ENCODE peak calls at places on chromosomes 3 and 15, in five cellular contexts. X is stimulated activated naive CD8-positive, alpha-beta T cell treated with anti-CD3 and anti-CD28 coated beads, Interleukin-15, amount 100 ng/mL, for 72 hours; F is effector CD4-positive, alpha-beta T cell; E is cardiac fibroblast; L is NCI-H1417. D is an unnamed sample.
A peak's percentile ranks its signal among the peaks of the same experiment; 100 is the strongest.

GRCh38 chr3:187678869-187679268 is 8.7 kb upstream of the SST start:
- DNase-seq in X (peak; percentile 17), F (no peak), E (peak; percentile 71), L (peak; percentile 73), D (no peak)

GRCh38 chr15:64856429-64857145 is 14.9 kb downstream of the PLEKHO2 start:
- DNase-seq in X (no peak), F (no peak), E (peak; percentile 80), L (no peak), D (no peak)

GRCh38 chr15:101171954-101172353 is 79.9 kb downstream of the CHSY1 start:
- DNase-seq in X (no peak), F (no peak), E (no peak), L (no peak), D (no peak)

GRCh38 chr3:187112934-187113793 is 26.1 kb downstream of the RPL39L start:
- DNase-seq in X (no peak), F (no peak), E (peak; percentile 55), L (peak; percentile 53), D (no peak)

GRCh38 chr3:172512363-172512762 is 10.9 kb downstream of the TNFSF10 start:
- DNase-seq in X (no peak), F (peak; percentile 42), E (peak; percentile 88), L (no peak), D (peak; percentile 6)

GRCh38 chr15:41494190-41494921 is 682 bp downstream of the ITPKA start:
- DNase-seq in X (peak; percentile 70), F (no peak), E (no peak), L (peak; percentile 58), D (no peak)

GRCh38 chr3:151792411-151792810 is 21.5 kb upstream of the AADAC start:
- DNase-seq in X (no peak), F (no peak), E (peak; percentile 57), L (no peak), D (no peak)

GRCh38 chr3:15420871-15421270 is 6.5 kb downstream of the METTL6 start:
- DNase-seq in X (no peak), F (no peak), E (no peak), L (no peak), D (no peak)

GRCh38 chr3:126033051-126033745 is 50.7 kb downstream of the SLC41A3 start:
- DNase-seq in X (no peak), F (no peak), E (no peak), L (no peak), D (no peak)

GRCh38 chr3:62361261-62361660 is 12.1 kb downstream of the FEZF2 start:
- DNase-seq in X (no peak), F (no peak), E (no peak), L (no peak), D (no peak)

GRCh38 chr15:30059771-30060170 is 23.0 kb upstream of the GOLGA8J start:
- DNase-seq in X (no peak), F (no peak), E (no peak), L (peak; percentile 68), D (no peak)

GRCh38 chr3:14225421-14225820 is 46.8 kb downstream of the LSM3 start:
- DNase-seq in X (no peak), F (no peak), E (no peak), L (no peak), D (no peak)

GRCh38 chr3:80384811-80385210 is 617.0 kb upstream of the ROBO1 start:
- DNase-seq in X (no peak), F (no peak), E (no peak), L (no peak), D (no peak)

GRCh38 chr3:30232142-30232541 is 374.3 kb upstream of the TGFBR2 start:
- DNase-seq in X (no peak), F (no peak), E (peak; percentile 70), L (no peak), D (no peak)

GRCh38 chr3:47846880-47847248 is 43.9 kb downstream of the DHX30 start:
- DNase-seq in X (no peak), F (no peak), E (no peak), L (no peak), D (no peak)

GRCh38 chr15:65072027-65072426 is 4.2 kb upstream of the RASL12 start:
- DNase-seq in X (no peak), F (no peak), E (peak; percentile 77), L (no peak), D (no peak)

GRCh38 chr3:132803889-132804288 is 81.7 kb upstream of the NPHP3 start:
- DNase-seq in X (no peak), F (no peak), E (no peak), L (peak; percentile 10), D (no peak)

GRCh38 chr15:46489276-46489675 is 854.4 kb downstream of the SQOR start:
- DNase-seq in X (no peak), F (no peak), E (no peak), L (no peak), D (no peak)

GRCh38 chr3:139118835-139119234 is 74.1 kb upstream of the PRR23C start:
- DNase-seq in X (no peak), F (no peak), E (no peak), L (no peak), D (no peak)

GRCh38 chr3:67863869-67864268 is 209.5 kb upstream of the SUCLG2 start:
- DNase-seq in X (no peak), F (no peak), E (peak; percentile 3), L (peak; percentile 16), D (no peak)

GRCh38 chr3:52769786-52770445 is 824 bp downstream of the NEK4 start:
- DNase-seq in X (no peak), F (no peak), E (no peak), L (peak; percentile 49), D (no peak)

GRCh38 chr3:72193768-72194463 is 409.0 kb upstream of the PROK2 start:
- DNase-seq in X (no peak), F (no peak), E (no peak), L (no peak), D (no peak)